ENCODE peak calls at places on chromosomes 11 and 22, in five cellular contexts. N, J, V, F and L are unnamed samples.
A peak's percentile ranks its signal among the peaks of the same experiment; 100 is the strongest.

GRCh38 chr11:118857385-118857784 is 26.3 kb upstream of the CXCR5 start:
- DNase-seq in N (no peak), J (no peak), V (no peak), F (no peak), L (no peak)

GRCh38 chr11:114273890-114274635 is 22.1 kb upstream of the NNMT start:
- DNase-seq in N (no peak), J (no peak), V (no peak), F (no peak), L (no peak)

GRCh38 chr11:3043315-3043871 is 13.8 kb downstream of the CARS1 start:
- DNase-seq in N (no peak), J (no peak), V (no peak), F (no peak), L (peak; percentile 83)

GRCh38 chr11:109120341-109120740 is 301.6 kb upstream of the C11orf87 start:
- DNase-seq in N (no peak), J (no peak), V (no peak), F (no peak), L (no peak)

GRCh38 chr22:43955883-43956286 is 643 bp downstream of the SAMM50 start:
- DNase-seq in N (no peak), J (no peak), V (no peak), F (no peak), L (no peak)

GRCh38 chr11:90220391-90220790 is 2.5 kb downstream of the CHORDC1 start:
- DNase-seq in N (no peak), J (no peak), V (no peak), F (no peak), L (no peak)

GRCh38 chr11:110373061-110373702 is 56.6 kb upstream of the FDX1 start:
- DNase-seq in N (no peak), J (no peak), V (no peak), F (no peak), L (no peak)

GRCh38 chr11:34789196-34789834 is 126.9 kb downstream of the APIP start:
- DNase-seq in N (peak; percentile 82), J (no peak), V (no peak), F (no peak), L (no peak)

GRCh38 chr11:36385121-36385530 is 89.0 kb downstream of the PRR5L start:
- DNase-seq in N (no peak), J (no peak), V (no peak), F (no peak), L (no peak)

GRCh38 chr11:70541699-70542098 is 143.4 kb downstream of the CTTN start:
- DNase-seq in N (no peak), J (no peak), V (no peak), F (no peak), L (no peak)